ENCODE peak calls at places on chromosomes 16 and 17, in seven cellular contexts. X is HCT116, R is SK-N-SH, P is HepG2, Z is H1, I is K562, N is GM12878. F is an unnamed sample.
A peak's percentile ranks its signal among the peaks of the same experiment; 100 is the strongest.

GRCh38 chr17:81165246-81166032 is at the start of gene PVALEF:
- DNase-seq in I (no peak), N (no peak), Z (peak; percentile 72), X (no peak), P (peak; percentile 48), R (no peak), F (no peak)

GRCh38 chr17:73480740-73481139 is 163.5 kb downstream of the SDK2 start:
- DNase-seq in P (no peak), I (no peak), R (no peak), X (no peak), Z (no peak), N (no peak), F (no peak)

GRCh38 chr17:81339502-81340296 is 44.6 kb upstream of the SLC38A10 start:
- DNase-seq in Z (peak; percentile 53), I (no peak), N (no peak), X (no peak), P (peak; percentile 99), R (no peak), F (no peak)

GRCh38 chr17:4949321-4950074 is 1.2 kb upstream of the PFN1 start:
- DNase-seq in P (peak; percentile 82), N (no peak), R (peak; percentile 64), X (peak; percentile 41), Z (peak; percentile 85), I (peak; percentile 84), F (peak; percentile 76)

GRCh38 chr17:77038860-77039555 is 101.8 kb upstream of the SEC14L1 start:
- DNase-seq in I (no peak), P (no peak), X (no peak), N (no peak), R (no peak), Z (no peak), F (no peak)

GRCh38 chr16:27646811-27647210 is 96.9 kb downstream of the KATNIP start:
- DNase-seq in N (no peak), P (no peak), Z (no peak), R (no peak), X (no peak), I (no peak), F (no peak)

GRCh38 chr16:84109598-84110325 is 7.0 kb downstream of the MBTPS1 start:
- DNase-seq in R (no peak), P (no peak), N (no peak), X (no peak), I (no peak), Z (no peak), F (no peak)

GRCh38 chr16:15777533-15778203 is 79.2 kb downstream of the MYH11 start:
- DNase-seq in X (peak; percentile 60), I (peak; percentile 76), N (no peak), P (peak; percentile 85), R (peak; percentile 32), Z (peak; percentile 51), F (peak; percentile 70)

GRCh38 chr17:42431758-42432161 is 8.7 kb upstream of the CAVIN1 start:
- DNase-seq in N (no peak), P (no peak), R (no peak), X (no peak), I (no peak), Z (no peak), F (no peak)

GRCh38 chr17:36599546-36600250 is 1.7 kb upstream of the MRM1 start:
- DNase-seq in Z (no peak), I (peak; percentile 60), X (no peak), P (no peak), N (no peak), R (no peak), F (no peak)

GRCh38 chr16:78437352-78437968 is 338.0 kb downstream of the WWOX start:
- DNase-seq in X (no peak), N (no peak), R (peak; percentile 50), I (peak; percentile 51), Z (peak; percentile 57), P (peak; percentile 38), F (peak; percentile 42)

GRCh38 chr16:14358697-14359305 is 271.3 kb downstream of the PARN start:
- DNase-seq in P (no peak), R (no peak), Z (no peak), I (no peak), N (no peak), X (no peak), F (no peak)

GRCh38 chr17:18250259-18250658 is 8.3 kb downstream of the FLII start:
- DNase-seq in I (no peak), Z (no peak), N (no peak), P (no peak), X (no peak), R (no peak), F (peak; percentile 94)

GRCh38 chr17:2935622-2936021 is 127.8 kb downstream of the OR1D5 start:
- DNase-seq in X (no peak), R (no peak), Z (no peak), I (no peak), P (no peak), N (no peak), F (no peak)

GRCh38 chr17:65434251-65434650 is 127.2 kb downstream of the AXIN2 start:
- DNase-seq in X (no peak), N (no peak), P (no peak), R (no peak), Z (no peak), I (no peak), F (no peak)

GRCh38 chr16:30349695-30350094 is 5.4 kb downstream of the CD2BP2 start:
- DNase-seq in P (no peak), I (no peak), X (no peak), Z (no peak), R (no peak), N (peak; percentile 51), F (no peak)

GRCh38 chr17:32570081-32570396 is 83.2 kb downstream of the CDK5R1 start:
- DNase-seq in R (no peak), P (no peak), N (no peak), I (no peak), Z (no peak), X (no peak), F (no peak)

GRCh38 chr16:49355923-49356665 is 17.5 kb upstream of the C16orf78 start:
- DNase-seq in N (no peak), X (no peak), I (no peak), Z (no peak), R (no peak), P (no peak), F (no peak)

GRCh38 chr17:17876959-17877547 is 40.3 kb upstream of the SREBF1 start:
- DNase-seq in R (no peak), Z (no peak), X (no peak), P (no peak), I (no peak), N (no peak), F (no peak)

GRCh38 chr16:57187508-57187854 is 1.4 kb downstream of the RSPRY1 start:
- DNase-seq in I (no peak), Z (no peak), N (no peak), X (no peak), R (no peak), P (peak; percentile 29), F (no peak)

GRCh38 chr17:69525920-69526841 is 111.7 kb downstream of the MAP2K6 start:
- DNase-seq in Z (peak; percentile 52), X (peak; percentile 73), R (peak; percentile 60), I (peak; percentile 54), N (no peak), P (peak; percentile 65), F (peak; percentile 84)

GRCh38 chr17:63698886-63699637 is 863 bp downstream of the LIMD2 start:
- DNase-seq in Z (peak; percentile 68), X (no peak), I (no peak), R (no peak), N (peak; percentile 59), P (peak; percentile 46), F (no peak)

GRCh38 chr17:12709063-12709462 is 43.4 kb downstream of the MYOCD start:
- DNase-seq in P (no peak), Z (no peak), R (no peak), N (no peak), I (no peak), X (no peak), F (no peak)

GRCh38 chr16:67542464-67542863 is 13.8 kb downstream of the RIPOR1 start:
- DNase-seq in I (peak; percentile 68), P (no peak), X (peak; percentile 59), N (no peak), Z (peak; percentile 52), R (peak; percentile 85), F (peak; percentile 74)

GRCh38 chr16:11955713-11956123 is 9.3 kb upstream of the TNFRSF17 start:
- DNase-seq in R (no peak), X (no peak), Z (no peak), P (no peak), N (no peak), I (peak; percentile 30), F (no peak)

GRCh38 chr16:89193576-89194293 is 6.6 kb downstream of the SLC22A31 start:
- DNase-seq in R (peak; percentile 59), P (no peak), I (no peak), N (no peak), Z (peak; percentile 60), X (no peak), F (no peak)

DNA sequence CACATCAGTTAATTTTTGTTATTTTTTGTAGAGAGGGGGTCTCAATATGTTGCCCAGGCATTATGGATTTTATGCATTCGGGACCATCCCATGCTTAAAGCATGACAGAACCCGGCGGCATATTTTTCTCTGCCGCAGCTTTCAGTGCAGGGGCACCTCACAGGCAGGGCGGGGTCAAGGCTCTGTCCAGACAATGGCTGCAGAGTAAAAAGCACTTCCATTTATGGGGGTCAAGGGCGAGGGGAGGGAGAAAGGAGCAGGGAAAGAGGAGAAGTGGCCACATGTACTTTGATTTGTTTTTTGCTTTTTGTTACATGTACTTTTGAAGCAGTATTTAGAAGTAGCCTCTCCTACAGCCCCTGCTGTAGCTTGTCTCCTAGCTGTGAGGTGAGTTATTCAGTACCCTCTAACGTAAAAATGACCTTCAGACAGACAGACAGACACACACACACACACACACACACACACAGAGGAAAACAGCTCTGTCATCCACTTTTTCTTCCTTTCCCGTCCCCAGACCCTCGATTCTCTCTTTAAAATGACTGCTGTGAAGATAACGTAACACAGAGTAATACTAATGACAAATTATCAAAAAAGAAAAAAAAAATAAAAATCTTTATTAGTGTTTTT is 875 bp upstream of the SCPEP1 start:
- DNase-seq in R (no peak), I (no peak), N (no peak), Z (no peak), P (peak; percentile 53), X (no peak), F (no peak)
- TF ChIP-seq JUND in R (no peak), I (no peak), N (no peak), Z (no peak), P (no peak), X (no peak), F (no peak)

GRCh38 chr17:79632432-79632735 is 21.5 kb upstream of the RBFOX3 start:
- DNase-seq in X (no peak), P (no peak), N (no peak), R (no peak), I (no peak), Z (peak; percentile 26), F (no peak)
- TF ChIP-seq JUND in X (no peak), P (no peak), N (no peak), R (no peak), I (no peak), Z (no peak), F (no peak)

GRCh38 chr17:75763613-75764416 is 1.2 kb downstream of the GALK1 start:
- DNase-seq in R (peak; percentile 47), Z (no peak), X (no peak), N (no peak), I (no peak), P (peak; percentile 74), F (no peak)
- TF ChIP-seq JUND in R (no peak), Z (no peak), X (no peak), N (no peak), I (no peak), P (no peak), F (no peak)

DNA sequence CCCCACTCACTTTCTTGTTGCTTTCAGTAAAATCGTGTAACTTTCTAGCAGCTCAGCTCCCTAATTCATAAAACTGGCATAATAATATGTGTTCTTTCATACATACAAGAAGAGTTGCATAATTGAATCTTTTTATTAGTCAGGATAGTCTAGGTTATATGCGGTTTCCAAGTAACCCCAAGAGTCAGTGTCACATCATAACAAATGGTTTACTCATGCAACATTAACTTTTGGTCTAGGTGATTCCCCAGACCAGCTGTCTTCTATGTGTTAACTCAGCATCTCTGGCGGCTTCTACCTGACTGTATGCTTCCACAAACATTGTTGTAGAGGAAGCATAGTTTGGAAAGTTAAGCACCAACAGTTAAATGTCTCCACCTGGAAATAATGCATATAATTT is 1000.4 kb downstream of the CDH11 start:
- DNase-seq in I (no peak), Z (no peak), R (no peak), N (no peak), P (no peak), X (no peak), F (no peak)
- TF ChIP-seq JUND in I (no peak), Z (no peak), R (no peak), N (no peak), P (no peak), X (no peak), F (no peak)